ENCODE peak calls at places on chromosomes 1 and 21, in nine cellular contexts. O is esophagus squamous epithelium; B is pancreas; P is lung; U is non-pigmented ciliary epithelial cell; K is T-helper 1 cell; A is stimulated activated CD4-positive, alpha-beta T cell treated with anti-CD3 and anti-CD28 coated beads, Interleukin-2, amount 100 ng/mL, for 4 hours; Q is SW 1271; C is spleen. M is an unnamed sample.

GRCh38 chr1:221839794-221840395 is 98.0 kb upstream of the DUSP10 start:
- DNase-seq in O (no peak), B (no peak), P (no peak), U (peak), K (peak), A (peak), Q (no peak), C (no peak), M (no peak)

GRCh38 chr1:173669491-173669941 is at the start of gene ANKRD45:
- DNase-seq in O (no peak), B (peak), P (peak), U (no peak), K (no peak), A (no peak), Q (no peak), C (peak), M (no peak)

GRCh38 chr1:239125027-239125426 is 261.3 kb upstream of the CHRM3 start:
- DNase-seq in O (no peak), B (no peak), P (no peak), U (no peak), K (no peak), A (no peak), Q (no peak), C (no peak), M (no peak)

GRCh38 chr21:41727784-41728763 is 38.8 kb downstream of the RIPK4 start:
- DNase-seq in O (no peak), B (peak), P (no peak), U (no peak), K (no peak), A (no peak), Q (no peak), C (no peak), M (no peak)

GRCh38 chr1:217897121-217897520 is 266.0 kb downstream of the SPATA17 start:
- DNase-seq in O (no peak), B (no peak), P (no peak), U (no peak), K (no peak), A (no peak), Q (no peak), C (no peak), M (no peak)

GRCh38 chr1:228275435-228276342 is 67.8 kb downstream of the OBSCN start:
- DNase-seq in O (peak), B (peak), P (peak), U (peak), K (peak), A (peak), Q (no peak), C (peak), M (peak)

GRCh38 chr1:240768979-240769378 is 157.0 kb upstream of the GREM2 start:
- DNase-seq in O (no peak), B (no peak), P (no peak), U (no peak), K (no peak), A (no peak), Q (no peak), C (no peak), M (no peak)

GRCh38 chr1:212450331-212450881 is 17.7 kb downstream of the NENF start:
- DNase-seq in O (no peak), B (no peak), P (no peak), U (no peak), K (no peak), A (no peak), Q (no peak), C (peak), M (no peak)

GRCh38 chr1:245428681-245429080 is 273.9 kb downstream of the KIF26B start:
- DNase-seq in O (no peak), B (no peak), P (no peak), U (no peak), K (no peak), A (no peak), Q (no peak), C (no peak), M (no peak)

GRCh38 chr1:151309851-151310323 is 17.3 kb downstream of the PI4KB start:
- DNase-seq in O (no peak), B (no peak), P (no peak), U (no peak), K (no peak), A (no peak), Q (no peak), C (no peak), M (no peak)

GRCh38 chr1:172909606-172910326 is 141.0 kb downstream of the TNFSF18 start:
- DNase-seq in O (no peak), B (no peak), P (no peak), U (peak), K (no peak), A (no peak), Q (peak), C (no peak), M (no peak)

GRCh38 chr21:44930543-44930981 is 9.3 kb upstream of the SLX9 start:
- DNase-seq in O (no peak), B (peak), P (no peak), U (no peak), K (peak), A (peak), Q (no peak), C (peak), M (no peak)

GRCh38 chr1:81237531-81238528 is 562.9 kb upstream of the ADGRL2 start:
- DNase-seq in O (no peak), B (no peak), P (no peak), U (no peak), K (no peak), A (no peak), Q (no peak), C (no peak), M (no peak)

GRCh38 chr1:78101514-78101913 is 55.7 kb downstream of the GIPC2 start:
- DNase-seq in O (no peak), B (no peak), P (peak), U (peak), K (no peak), A (no peak), Q (peak), C (no peak), M (no peak)

GRCh38 chr1:110227774-110228173 is 17.7 kb downstream of the KCNC4 start:
- DNase-seq in O (no peak), B (no peak), P (no peak), U (no peak), K (no peak), A (no peak), Q (no peak), C (no peak), M (no peak)

GRCh38 chr1:154557248-154557938 is 1.1 kb downstream of the UBE2Q1 start:
- DNase-seq in O (no peak), B (no peak), P (no peak), U (no peak), K (no peak), A (no peak), Q (no peak), C (no peak), M (no peak)

GRCh38 chr1:32919811-32920733 is 18.9 kb upstream of the TMEM54 start:
- DNase-seq in O (no peak), B (no peak), P (no peak), U (no peak), K (no peak), A (no peak), Q (no peak), C (no peak), M (no peak)

GRCh38 chr1:153353226-153353947 is 4.3 kb upstream of the S100A9 start:
- DNase-seq in O (no peak), B (no peak), P (no peak), U (no peak), K (no peak), A (no peak), Q (no peak), C (peak), M (peak)

GRCh38 chr1:20371411-20371810 is 80.7 kb downstream of the VWA5B1 start:
- DNase-seq in O (no peak), B (no peak), P (no peak), U (no peak), K (no peak), A (no peak), Q (no peak), C (peak), M (no peak)

GRCh38 chr1:230327892-230328284 is 98.2 kb downstream of the PGBD5 start:
- DNase-seq in O (no peak), B (no peak), P (no peak), U (no peak), K (no peak), A (peak), Q (no peak), C (peak), M (no peak)

GRCh38 chr21:25717491-25718139 is 17.1 kb downstream of the ATP5PF start:
- DNase-seq in O (no peak), B (no peak), P (no peak), U (no peak), K (no peak), A (no peak), Q (no peak), C (no peak), M (no peak)

GRCh38 chr1:34984435-34985062 is 598 bp downstream of the TMEM35B start:
- DNase-seq in O (no peak), B (no peak), P (peak), U (no peak), K (no peak), A (no peak), Q (no peak), C (no peak), M (no peak)

GRCh38 chr21:34882719-34883131 is 166.4 kb downstream of the RUNX1 start:
- DNase-seq in O (no peak), B (no peak), P (no peak), U (no peak), K (no peak), A (no peak), Q (no peak), C (no peak), M (no peak)

GRCh38 chr1:72462506-72462905 is 180.2 kb upstream of the NEGR1 start:
- DNase-seq in O (no peak), B (no peak), P (no peak), U (no peak), K (no peak), A (no peak), Q (no peak), C (no peak), M (no peak)

GRCh38 chr1:172497230-172497629 is 35.7 kb upstream of the SUCO start:
- DNase-seq in O (no peak), B (no peak), P (no peak), U (peak), K (no peak), A (no peak), Q (no peak), C (no peak), M (no peak)

GRCh38 chr1:157415661-157416060 is 136.7 kb downstream of the FCRL5 start:
- DNase-seq in O (no peak), B (no peak), P (no peak), U (no peak), K (no peak), A (no peak), Q (no peak), C (no peak), M (peak)

GRCh38 chr1:204947338-204947737 is 76.7 kb downstream of the NFASC start:
- DNase-seq in O (no peak), B (no peak), P (no peak), U (no peak), K (no peak), A (no peak), Q (no peak), C (no peak), M (no peak)